ENCODE peak calls at places on chromosomes 16 and 17, in six cellular contexts. P is heart left ventricle; F is Panc1; U is heart right ventricle; Q is HepG2; I is CD8-positive, alpha-beta T cell. W is an unnamed sample.

GRCh38 chr17:80737106-80738019 is 192.7 kb downstream of the RPTOR start:
- ATAC-seq in F (no peak), I (no peak), Q (no peak), U (peak; percentile 27), P (peak; percentile 50), W (no peak)

GRCh38 chr17:42018988-42019387 is 902 bp upstream of the NKIRAS2 start:
- ATAC-seq in Q (no peak), I (no peak), F (no peak), U (no peak), P (no peak), W (no peak)

GRCh38 chr17:52170963-52171572 is 12.6 kb upstream of the CA10 start:
- ATAC-seq in Q (peak; percentile 81), P (no peak), F (no peak), U (no peak), I (no peak), W (no peak)

GRCh38 chr17:64607862-64608565 is 54.1 kb downstream of the SMURF2 start:
- ATAC-seq in P (no peak), Q (no peak), U (no peak), I (no peak), F (no peak), W (no peak)

GRCh38 chr16:2842340-2843000 is 12.4 kb downstream of the ZG16B start:
- ATAC-seq in I (peak; percentile 29), Q (no peak), P (peak; percentile 83), U (peak; percentile 44), F (no peak), W (peak; percentile 38)

GRCh38 chr16:56198755-56199114 is 7.4 kb downstream of the GNAO1 start:
- ATAC-seq in F (no peak), I (no peak), P (no peak), U (no peak), Q (no peak), W (no peak)

GRCh38 chr16:72856797-72857196 is 191.1 kb downstream of the ZFHX3 start:
- ATAC-seq in I (no peak), F (no peak), Q (peak; percentile 90), P (no peak), U (no peak), W (no peak)

GRCh38 chr17:79154446-79154845 is 79.8 kb downstream of the ENGASE start:
- ATAC-seq in P (peak; percentile 95), I (no peak), Q (no peak), F (no peak), U (peak; percentile 94), W (no peak)

GRCh38 chr17:81334419-81334896 is 39.4 kb upstream of the SLC38A10 start:
- ATAC-seq in F (no peak), P (no peak), Q (peak; percentile 1), I (no peak), U (peak; percentile 5), W (no peak)

GRCh38 chr17:5788266-5788900 is 204.1 kb upstream of the NLRP1 start:
- ATAC-seq in I (no peak), U (no peak), Q (no peak), P (no peak), F (peak; percentile 66), W (no peak)

GRCh38 chr17:6574689-6575595 is 18.6 kb upstream of the PITPNM3 start:
- ATAC-seq in Q (peak; percentile 61), F (no peak), P (peak; percentile 86), I (peak; percentile 42), U (peak; percentile 75), W (peak; percentile 19)

GRCh38 chr16:12260119-12260646 is 283.6 kb downstream of the SNX29 start:
- ATAC-seq in P (no peak), F (no peak), I (no peak), U (no peak), Q (no peak), W (no peak)

GRCh38 chr17:31843382-31843780 is 15.7 kb downstream of the COPRS start:
- ATAC-seq in F (peak; percentile 48), P (no peak), U (peak; percentile 17), I (no peak), Q (no peak), W (no peak)

GRCh38 chr17:75507712-75508111 is 7.6 kb downstream of the CASKIN2 start:
- ATAC-seq in Q (no peak), I (no peak), F (no peak), P (no peak), U (no peak), W (no peak)

GRCh38 chr17:64133546-64134215 is 3.7 kb upstream of the ERN1 start:
- ATAC-seq in I (no peak), P (no peak), U (no peak), F (peak; percentile 31), Q (peak; percentile 22), W (no peak)

GRCh38 chr17:63519116-63519881 is 3.9 kb upstream of the KCNH6 start:
- ATAC-seq in P (no peak), I (no peak), U (no peak), F (no peak), Q (no peak), W (no peak)

GRCh38 chr16:46763147-46763546 is 15.0 kb upstream of the MYLK3 start:
- ATAC-seq in F (no peak), U (peak; percentile 95), Q (no peak), I (no peak), P (peak; percentile 94), W (no peak)

GRCh38 chr17:37744633-37744927 is 279 bp downstream of the HNF1B start:
- ATAC-seq in I (no peak), P (no peak), Q (peak; percentile 3), F (no peak), U (no peak), W (no peak)

GRCh38 chr17:72338304-72338703 is 217.5 kb downstream of the SOX9 start:
- ATAC-seq in U (no peak), F (no peak), P (no peak), Q (peak; percentile 25), I (no peak), W (no peak)

DNA sequence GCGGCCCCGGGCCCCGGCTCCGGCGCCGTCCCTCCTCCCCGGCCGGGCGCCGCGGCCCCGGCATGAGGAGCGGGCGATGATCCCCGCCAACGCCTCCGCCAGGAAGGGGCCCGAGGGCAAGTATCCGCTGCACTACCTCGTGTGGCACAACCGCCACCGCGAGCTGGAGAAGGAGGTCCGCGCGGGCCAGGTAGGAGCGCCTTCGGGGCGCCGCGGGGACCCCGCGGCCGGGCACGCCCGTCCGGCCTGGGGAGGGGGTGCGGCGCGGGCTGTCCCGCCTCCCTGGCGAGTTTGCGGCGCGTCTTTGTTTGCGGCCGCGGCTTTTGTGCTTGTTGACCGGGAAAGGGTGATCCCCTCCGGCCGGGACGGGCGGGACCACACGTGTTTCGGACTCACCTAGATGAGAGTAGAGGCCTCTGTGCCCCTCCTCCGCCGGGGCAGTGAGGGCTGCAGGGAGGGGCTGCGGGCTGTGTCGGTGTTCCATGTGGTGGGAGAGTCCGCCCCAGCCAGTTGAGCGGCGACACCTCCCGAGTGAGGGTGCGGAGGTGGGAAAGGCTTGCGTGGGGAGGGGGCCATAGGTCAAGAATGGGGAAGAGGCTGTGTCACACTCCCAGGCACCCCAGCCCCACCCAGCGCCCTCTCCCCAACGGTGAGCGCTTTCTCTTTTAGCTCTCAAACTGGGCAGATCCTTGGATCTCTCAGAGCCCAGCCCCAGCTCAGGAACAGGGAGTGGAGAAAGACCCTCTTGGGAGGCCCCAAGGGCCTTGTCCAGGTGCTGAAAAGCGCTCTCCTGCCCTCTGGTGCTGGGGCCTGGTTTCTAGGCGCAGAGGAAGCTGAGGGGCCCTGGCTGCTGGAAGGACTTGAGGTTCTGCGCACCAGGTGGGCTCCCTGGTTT is 861 bp downstream of the ANKRD13B start:
- ATAC-seq in Q (no peak), U (no peak), P (no peak), I (no peak), F (no peak), W (no peak)
- TF ChIP-seq CTCF in Q (peak; percentile 74), U (no peak), P (peak; percentile 38), I (no peak), F (no peak), W (peak; percentile 13)

GRCh38 chr17:61000911-61001310 is 323.3 kb downstream of the BCAS3 start:
- ATAC-seq in P (no peak), F (no peak), U (no peak), Q (no peak), I (no peak), W (no peak)

GRCh38 chr17:61005358-61005757 is 327.7 kb downstream of the BCAS3 start:
- ATAC-seq in U (peak; percentile 54), Q (no peak), P (peak; percentile 57), F (no peak), I (no peak), W (no peak)

GRCh38 chr17:61007980-61008379 is 330.3 kb downstream of the BCAS3 start:
- ATAC-seq in P (peak; percentile 65), Q (no peak), U (peak; percentile 63), F (no peak), I (no peak), W (no peak)

DNA sequence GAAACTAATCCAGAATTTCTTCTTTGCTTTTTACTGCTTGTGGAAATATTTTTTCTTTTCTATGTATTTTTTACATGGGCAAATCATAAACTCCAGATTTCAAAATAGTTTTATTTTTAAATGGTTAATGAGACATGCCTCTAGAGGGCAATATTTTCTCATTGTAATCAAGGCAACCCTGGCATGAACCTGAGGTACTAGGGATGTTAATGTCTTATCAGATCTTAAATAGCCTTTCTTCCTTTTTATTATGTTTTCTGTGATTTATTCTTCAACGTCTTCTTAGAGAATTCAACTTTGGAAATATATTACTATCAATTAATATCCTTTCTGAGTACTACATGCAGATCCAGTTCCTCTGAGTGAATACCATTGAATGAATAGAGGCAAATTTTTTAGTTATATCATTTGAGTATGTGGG is 324.7 kb downstream of the BCAS3 start:
- ATAC-seq in I (no peak), Q (no peak), P (no peak), F (peak; percentile 66), U (no peak), W (no peak)
- TF ChIP-seq CTCF in I (peak; percentile 78), Q (peak; percentile 69), P (peak; percentile 69), F (peak; percentile 52), U (peak; percentile 61), W (peak; percentile 58)

DNA sequence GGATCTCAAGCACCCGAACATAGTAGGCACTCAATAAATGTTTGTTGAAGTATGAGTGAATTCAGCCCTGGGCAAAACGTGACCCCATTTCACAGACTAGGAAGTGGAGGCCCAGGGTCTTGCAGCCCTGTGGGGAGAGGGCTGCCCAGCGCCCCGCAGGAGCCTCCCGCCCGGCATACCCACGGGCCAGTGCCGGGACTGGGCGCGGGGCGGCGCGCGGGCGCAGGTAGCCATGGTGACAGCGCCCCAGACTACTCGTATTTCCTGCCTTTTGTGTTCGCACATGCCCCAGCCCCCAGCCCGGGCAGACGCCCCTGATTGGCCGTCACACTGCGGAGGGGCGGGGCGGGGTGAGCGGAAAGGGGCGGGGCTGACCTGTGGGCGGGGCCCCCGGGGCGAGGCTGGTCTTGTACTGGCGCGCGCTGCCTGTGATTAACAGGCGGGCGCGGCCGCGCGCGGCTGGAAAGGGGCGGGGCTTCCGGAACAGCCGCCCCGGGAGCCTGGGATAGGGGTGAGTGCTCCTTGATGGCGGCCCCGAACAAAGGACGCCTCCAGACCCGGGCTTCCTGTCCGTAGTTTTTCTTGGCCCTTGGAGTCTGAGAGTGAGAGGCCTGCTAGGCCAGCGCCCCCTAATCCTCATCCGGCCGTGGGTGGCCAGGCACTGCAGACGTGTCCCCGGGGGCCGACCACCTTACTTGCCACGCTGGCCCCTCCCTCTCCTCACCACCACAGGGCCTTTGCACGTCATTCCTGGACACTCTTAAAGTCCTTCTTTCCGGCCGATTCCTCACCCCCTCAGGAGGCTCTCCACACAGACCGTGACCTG is 71.0 kb downstream of the RAI1 start:
- ATAC-seq in F (peak; percentile 92), P (peak; percentile 88), I (peak; percentile 84), U (peak; percentile 91), Q (peak; percentile 97), W (peak; percentile 95)
- TF ChIP-seq CTCF in F (no peak), P (peak; percentile 41), I (no peak), U (peak; percentile 31), Q (peak; percentile 76), W (peak; percentile 48)

DNA sequence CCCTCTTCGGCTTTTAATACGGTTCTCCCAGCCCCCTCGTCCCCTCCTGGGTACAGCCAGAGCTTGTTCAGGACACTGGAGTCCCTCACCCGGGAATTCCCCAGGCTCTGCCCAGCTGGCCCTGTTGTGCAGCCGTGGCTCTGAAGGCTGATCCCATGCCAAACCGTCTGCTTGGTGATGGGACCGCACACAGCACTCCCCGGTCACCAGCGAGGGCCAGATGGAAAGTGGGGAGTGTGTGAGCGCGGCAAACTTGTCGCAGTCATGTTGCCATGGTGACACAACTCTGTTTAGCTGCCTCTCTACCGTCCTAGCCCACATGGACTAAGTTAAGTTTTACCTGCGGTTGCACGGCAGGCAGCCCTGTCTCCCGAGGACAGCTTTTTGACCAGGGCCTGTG is 107.9 kb downstream of the RAP1GAP2 start:
- ATAC-seq in P (peak; percentile 87), F (peak; percentile 34), U (peak; percentile 86), Q (no peak), I (no peak), W (no peak)
- TF ChIP-seq CTCF in P (no peak), F (no peak), U (no peak), Q (no peak), I (no peak), W (no peak)

W was measured in gastroesophageal sphincter.